ENCODE peak calls at places on chromosomes 6 and 20, in five cellular contexts. S is GM18507, R is kidney, W is NCI-H524, P is activated T-helper 1 cell treated with Interleukin-2 at 50 U/mL for 16 hours. O is an unnamed sample.

GRCh38 chr6:81486234-81486633 is 266.2 kb downstream of the TENT5A start:
- DNase-seq in S (no peak), R (no peak), W (no peak), P (no peak), O (no peak)

GRCh38 chr20:9955646-9956045 is 79.1 kb upstream of the ANKEF1 start:
- DNase-seq in S (no peak), R (no peak), W (no peak), P (no peak), O (no peak)

GRCh38 chr6:137927777-137928218 is 60.7 kb downstream of the TNFAIP3 start:
- DNase-seq in S (peak), R (no peak), W (peak), P (peak), O (no peak)

GRCh38 chr6:45423111-45423900 is 45.6 kb upstream of the SUPT3H start:
- DNase-seq in S (no peak), R (peak), W (no peak), P (no peak), O (no peak)

GRCh38 chr6:1595271-1596087 is 14.2 kb upstream of the FOXC1 start:
- DNase-seq in S (no peak), R (no peak), W (peak), P (no peak), O (no peak)

GRCh38 chr6:87918461-87918941 is 129.1 kb upstream of the SPACA1 start:
- DNase-seq in S (no peak), R (no peak), W (peak), P (no peak), O (no peak)

GRCh38 chr6:155314773-155315515 is 660 bp upstream of the TFB1M start:
- DNase-seq in S (no peak), R (no peak), W (peak), P (no peak), O (peak)

GRCh38 chr6:11248974-11249761 is 16.7 kb upstream of the NEDD9 start:
- DNase-seq in S (no peak), R (no peak), W (no peak), P (no peak), O (no peak)

GRCh38 chr6:36851149-36851614 is 11.9 kb upstream of the CPNE5 start:
- DNase-seq in S (no peak), R (no peak), W (peak), P (no peak), O (peak)

GRCh38 chr6:136956590-136957573 is 34.8 kb downstream of the SLC35D3 start:
- DNase-seq in S (no peak), R (no peak), W (no peak), P (no peak), O (no peak)

GRCh38 chr6:112466378-112467151 is 119.4 kb downstream of the RFPL4B start:
- DNase-seq in S (no peak), R (no peak), W (peak), P (no peak), O (no peak)

GRCh38 chr6:31871068-31871659 is 7.6 kb downstream of the SLC44A4 start:
- DNase-seq in S (no peak), R (no peak), W (no peak), P (no peak), O (no peak)

GRCh38 chr20:667351-668034 is 8.1 kb downstream of the SCRT2 start:
- DNase-seq in S (no peak), R (peak), W (peak), P (peak), O (no peak)

GRCh38 chr6:35728663-35729348 is 8.0 kb upstream of the ARMC12 start:
- DNase-seq in S (no peak), R (peak), W (peak), P (no peak), O (no peak)

GRCh38 chr20:61972910-61973508 is 92.7 kb downstream of the TAF4 start:
- DNase-seq in S (no peak), R (no peak), W (no peak), P (no peak), O (no peak)

GRCh38 chr6:166561766-166562165 is 24.7 kb downstream of the RAMACL start:
- DNase-seq in S (no peak), R (no peak), W (no peak), P (no peak), O (peak)

GRCh38 chr20:45821942-45822341 is 5.2 kb downstream of the TNNC2 start:
- DNase-seq in S (no peak), R (no peak), W (peak), P (no peak), O (no peak)

GRCh38 chr6:5058254-5058653 is 26.9 kb upstream of the PPP1R3G start:
- DNase-seq in S (no peak), R (no peak), W (no peak), P (no peak), O (no peak)

GRCh38 chr6:31713991-31714684 is 1.0 kb upstream of the LY6G6D start:
- DNase-seq in S (no peak), R (no peak), W (no peak), P (no peak), O (no peak)

GRCh38 chr20:32155017-32155965 is 45.8 kb downstream of the TM9SF4 start:
- DNase-seq in S (no peak), R (peak), W (peak), P (no peak), O (peak)

GRCh38 chr6:135852775-135853174 is 1.3 kb downstream of the PDE7B start:
- DNase-seq in S (no peak), R (no peak), W (no peak), P (no peak), O (no peak)

GRCh38 chr20:38880952-38881735 is 45.1 kb upstream of the FAM83D start:
- DNase-seq in S (no peak), R (no peak), W (peak), P (no peak), O (no peak)

GRCh38 chr6:35599761-35600658 is 87.3 kb upstream of the TULP1 start:
- DNase-seq in S (no peak), R (no peak), W (no peak), P (no peak), O (no peak)

GRCh38 chr6:14711056-14711703 is 534.7 kb upstream of the JARID2 start:
- DNase-seq in S (no peak), R (no peak), W (peak), P (no peak), O (peak)

GRCh38 chr6:168988801-168989200 is 264.8 kb downstream of the THBS2 start:
- DNase-seq in S (no peak), R (no peak), W (no peak), P (no peak), O (no peak)

GRCh38 chr6:28900577-28901266 is 23.1 kb downstream of the TRIM27 start:
- DNase-seq in S (no peak), R (no peak), W (no peak), P (no peak), O (no peak)

GRCh38 chr6:137868721-137869631 is 1.9 kb downstream of the TNFAIP3 start:
- DNase-seq in S (no peak), R (no peak), W (no peak), P (no peak), O (no peak)

GRCh38 chr20:38673731-38674177 is 50.5 kb upstream of the SLC32A1 start:
- DNase-seq in S (no peak), R (no peak), W (peak), P (no peak), O (no peak)

GRCh38 chr6:3876131-3876530 is 27.0 kb downstream of the FAM50B start:
- DNase-seq in S (no peak), R (no peak), W (no peak), P (no peak), O (no peak)

GRCh38 chr20:8434326-8434876 is 302.3 kb downstream of the PLCB1 start:
- DNase-seq in S (no peak), R (no peak), W (no peak), P (no peak), O (no peak)

GRCh38 chr6:35716798-35717197 is 20.0 kb upstream of the ARMC12 start:
- DNase-seq in S (no peak), R (no peak), W (no peak), P (no peak), O (no peak)

GRCh38 chr6:6497976-6498375 is 90.5 kb upstream of the LY86 start:
- DNase-seq in S (no peak), R (no peak), W (no peak), P (no peak), O (no peak)

GRCh38 chr20:46802696-46803445 is 91.8 kb upstream of the EYA2 start:
- DNase-seq in S (no peak), R (no peak), W (peak), P (no peak), O (no peak)

GRCh38 chr6:100203391-100203790 is 209.4 kb upstream of the MCHR2 start:
- DNase-seq in S (no peak), R (no peak), W (no peak), P (no peak), O (peak)

GRCh38 chr20:12354725-12355124 is 437.0 kb downstream of the BTBD3 start:
- DNase-seq in S (no peak), R (no peak), W (no peak), P (no peak), O (no peak)

GRCh38 chr6:36685926-36686667 is 7.6 kb downstream of the CDKN1A start:
- DNase-seq in S (no peak), R (no peak), W (no peak), P (no peak), O (no peak)

GRCh38 chr6:111487656-111488055 is 4.6 kb upstream of the REV3L start:
- DNase-seq in S (no peak), R (no peak), W (no peak), P (no peak), O (no peak)